ENCODE peak calls at places on chromosomes 13 and 19, in six cellular contexts. M, D, L, H, F and Z are unnamed samples.

GRCh38 chr13:49220035-49220855 is at the start of gene MLNR:
- DNase-seq in M (no peak), D (peak; percentile 44), L (no peak), H (no peak), F (peak; percentile 17), Z (peak; percentile 14)

GRCh38 chr13:88800505-88800904 is 1129.3 kb downstream of the SLITRK5 start:
- DNase-seq in M (no peak), D (no peak), L (no peak), H (no peak), F (no peak), Z (no peak)

GRCh38 chr13:57409121-57409520 is 222.4 kb upstream of the PCDH17 start:
- DNase-seq in M (no peak), D (no peak), L (no peak), H (no peak), F (no peak), Z (no peak)

GRCh38 chr19:32324631-32325215 is 20.7 kb upstream of the ZNF507 start:
- DNase-seq in M (no peak), D (no peak), L (peak; percentile 6), H (no peak), F (no peak), Z (no peak)

GRCh38 chr13:48446454-48446853 is 33.5 kb upstream of the LPAR6 start:
- DNase-seq in M (no peak), D (no peak), L (peak; percentile 84), H (no peak), F (peak; percentile 78), Z (peak; percentile 62)

GRCh38 chr13:40060318-40061007 is 405.0 kb downstream of the COG6 start:
- DNase-seq in M (peak; percentile 31), D (no peak), L (no peak), H (peak; percentile 24), F (peak; percentile 93), Z (peak; percentile 99)

GRCh38 chr13:110505594-110505993 is 55.9 kb downstream of the RAB20 start:
- DNase-seq in M (no peak), D (no peak), L (no peak), H (no peak), F (no peak), Z (no peak)

GRCh38 chr13:58876473-58876872 is 1244.9 kb downstream of the PCDH17 start:
- DNase-seq in M (no peak), D (no peak), L (no peak), H (no peak), F (no peak), Z (no peak)

GRCh38 chr13:43405457-43405856 is 381.3 kb downstream of the ENOX1 start:
- DNase-seq in M (no peak), D (no peak), L (peak; percentile 74), H (no peak), F (peak; percentile 75), Z (peak; percentile 81)

GRCh38 chr19:335486-336066 is 9.0 kb downstream of the MIER2 start:
- DNase-seq in M (no peak), D (no peak), L (no peak), H (no peak), F (no peak), Z (no peak)

GRCh38 chr19:21323000-21323399 is 6.2 kb downstream of the ZNF708 start:
- DNase-seq in M (no peak), D (no peak), L (no peak), H (no peak), F (no peak), Z (no peak)

GRCh38 chr13:51905787-51906186 is 44.0 kb downstream of the CCDC70 start:
- DNase-seq in M (no peak), D (peak; percentile 4), L (no peak), H (no peak), F (no peak), Z (peak; percentile 20)

GRCh38 chr19:35949131-35949530 is 13.0 kb downstream of the LRFN3 start:
- DNase-seq in M (no peak), D (no peak), L (no peak), H (no peak), F (no peak), Z (no peak)

GRCh38 chr13:49342404-49342803 is 94.7 kb downstream of the CDADC1 start:
- DNase-seq in M (no peak), D (no peak), L (no peak), H (no peak), F (peak; percentile 27), Z (no peak)

GRCh38 chr13:27053902-27054595 is 117.6 kb downstream of the USP12 start:
- DNase-seq in M (no peak), D (no peak), L (peak; percentile 88), H (no peak), F (peak; percentile 86), Z (peak; percentile 89)

GRCh38 chr19:1941146-1942077 is at the start of gene CSNK1G2:
- DNase-seq in M (no peak), D (no peak), L (no peak), H (no peak), F (no peak), Z (no peak)

GRCh38 chr13:49400755-49401659 is 42.9 kb downstream of the CAB39L start:
- DNase-seq in M (peak; percentile 45), D (peak; percentile 44), L (peak; percentile 87), H (no peak), F (peak; percentile 38), Z (peak; percentile 2)

GRCh38 chr13:29527511-29527910 is 68.0 kb downstream of the SLC7A1 start:
- DNase-seq in M (no peak), D (no peak), L (no peak), H (no peak), F (no peak), Z (no peak)

GRCh38 chr13:30334663-30335386 is 27.5 kb upstream of the KATNAL1 start:
- DNase-seq in M (no peak), D (peak; percentile 31), L (peak; percentile 4), H (no peak), F (no peak), Z (no peak)

GRCh38 chr13:96020941-96021340 is 32.3 kb downstream of the UGGT2 start:
- DNase-seq in M (no peak), D (peak; percentile 42), L (no peak), H (no peak), F (no peak), Z (no peak)

GRCh38 chr13:51907040-51907732 is 45.4 kb downstream of the CCDC70 start:
- DNase-seq in M (no peak), D (no peak), L (no peak), H (no peak), F (no peak), Z (no peak)

GRCh38 chr19:42196011-42197001 is 21.2 kb downstream of the DEDD2 start:
- DNase-seq in M (no peak), D (no peak), L (no peak), H (no peak), F (no peak), Z (no peak)

GRCh38 chr19:42199440-42200115 is 17.9 kb downstream of the DEDD2 start:
- DNase-seq in M (peak; percentile 34), D (no peak), L (no peak), H (no peak), F (no peak), Z (peak; percentile 80)

GRCh38 chr19:42200116-42200740 is 17.2 kb downstream of the DEDD2 start:
- DNase-seq in M (no peak), D (no peak), L (no peak), H (no peak), F (no peak), Z (no peak)

GRCh38 chr19:42197375-42197817 is 20.1 kb downstream of the DEDD2 start:
- DNase-seq in M (no peak), D (no peak), L (no peak), H (no peak), F (no peak), Z (no peak)

GRCh38 chr19:42198676-42199439 is 18.6 kb downstream of the DEDD2 start:
- DNase-seq in M (peak; percentile 44), D (peak; percentile 47), L (no peak), H (no peak), F (no peak), Z (no peak)
- H3K4me3 ChIP-seq in M (peak overlapping the region; percentile 19), D (no peak overlapping the region), L (no peak overlapping the region), H (peak overlapping the region; percentile 28), F (no peak overlapping the region), Z (no peak overlapping the region)

GRCh38 chr19:3986260-3987041 is 1.2 kb upstream of the EEF2 start:
- DNase-seq in M (peak; percentile 57), D (peak; percentile 77), L (peak; percentile 73), H (no peak), F (peak; percentile 52), Z (peak; percentile 65)
- H3K4me1 ChIP-seq in M (peaks cover 52% of the 10 kb centered on the region), D (peaks cover 17% of the 10 kb centered on the region), L (peaks cover 13% of the 10 kb centered on the region), H (peaks cover 32% of the 10 kb centered on the region), F (peaks cover 40% of the 10 kb centered on the region), Z (peaks cover 46% of the 10 kb centered on the region)

GRCh38 chr19:55070755-55071502 is 4.7 kb upstream of the EPS8L1 start:
- DNase-seq in M (peak; percentile 73), D (peak; percentile 94), L (peak; percentile 58), H (no peak), F (peak; percentile 66), Z (peak; percentile 88)

GRCh38 chr19:55069859-55070225 is 5.8 kb upstream of the EPS8L1 start:
- DNase-seq in M (no peak), D (no peak), L (no peak), H (no peak), F (no peak), Z (no peak)

GRCh38 chr19:55069137-55069858 is 6.3 kb upstream of the RDH13 start:
- DNase-seq in M (peak; percentile 81), D (peak; percentile 86), L (no peak), H (no peak), F (no peak), Z (peak; percentile 78)

GRCh38 chr19:55067869-55068268 is 4.9 kb upstream of the RDH13 start:
- DNase-seq in M (no peak), D (no peak), L (no peak), H (no peak), F (no peak), Z (no peak)

DNA sequence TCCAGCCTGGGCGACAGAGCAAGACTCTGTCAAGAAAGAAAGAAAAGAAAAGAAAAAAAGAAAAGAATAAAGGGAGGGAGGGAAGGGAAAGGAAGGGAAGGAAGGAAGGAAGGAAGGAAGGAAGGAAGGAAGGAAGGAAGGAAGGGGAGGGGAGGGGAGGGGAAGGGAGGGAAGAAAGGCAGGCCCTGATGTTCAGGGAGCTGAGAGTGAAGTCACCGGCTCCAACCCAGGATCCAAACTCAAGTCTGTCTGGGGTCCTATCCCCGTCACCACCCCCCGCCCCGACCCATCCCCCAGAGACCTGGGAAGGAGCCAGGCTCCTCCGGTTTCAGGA is 5.8 kb upstream of the RDH13 start:
- DNase-seq in M (no peak), D (no peak), L (no peak), H (no peak), F (no peak), Z (no peak)
- H3K4me3 ChIP-seq in M (peak overlapping the region; percentile 5), D (peak overlapping the region; percentile 16), L (no peak overlapping the region), H (peak overlapping the region; percentile 60), F (no peak overlapping the region), Z (no peak overlapping the region)

DNA sequence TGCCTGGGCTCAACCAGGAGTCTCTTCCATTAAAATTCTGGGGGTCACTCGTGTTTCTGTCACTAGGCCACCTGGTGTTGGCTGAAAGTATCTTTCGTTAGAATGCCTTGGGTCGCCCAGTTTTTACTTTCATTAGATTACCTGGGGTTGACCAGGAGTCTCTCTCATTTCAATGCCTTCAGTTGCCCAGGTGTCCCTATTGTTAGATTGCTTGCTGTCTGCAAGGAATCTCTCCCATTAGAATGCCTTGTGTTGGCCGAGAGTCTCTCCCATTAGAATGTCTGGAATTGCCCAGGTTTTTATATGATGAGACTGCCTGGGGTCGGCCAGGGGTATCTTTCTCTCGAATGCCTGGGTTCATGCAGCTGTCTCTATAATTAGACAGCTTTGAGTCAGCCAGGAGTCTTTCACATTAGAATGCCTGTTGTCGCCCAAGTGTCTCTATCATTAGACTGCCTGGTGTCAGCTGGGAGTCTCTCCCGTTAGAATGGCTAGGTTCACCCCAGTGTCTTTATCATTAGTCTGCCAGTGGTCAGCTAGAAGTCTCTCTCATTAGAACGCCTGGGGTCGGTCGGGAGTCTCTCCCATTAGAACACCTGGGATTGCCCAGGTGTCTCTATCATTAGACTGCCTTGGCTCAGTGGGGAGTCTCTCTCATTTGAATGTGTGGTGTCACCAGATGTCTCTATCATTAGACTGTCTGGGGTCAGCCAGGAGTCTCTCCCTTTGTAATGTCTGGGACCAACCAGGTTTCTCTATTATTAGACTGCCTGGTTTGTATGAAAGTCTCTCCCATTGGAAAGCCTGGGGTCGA is 1446.8 kb downstream of the UQCRFS1 start:
- DNase-seq in M (no peak), D (peak; percentile 9), L (no peak), H (no peak), F (no peak), Z (no peak)
- H3K4me1 ChIP-seq in M (no peaks in the 10 kb centered on the region), D (no peaks in the 10 kb centered on the region), L (no peaks in the 10 kb centered on the region), H (no peaks in the 10 kb centered on the region), F (no peaks in the 10 kb centered on the region), Z (no peaks in the 10 kb centered on the region)